ENCODE peak calls at places on chromosomes 4 and X, in seven cellular contexts. One of them, this sample, is unnamed.

GRCh38 chrX:129678176-129678880 is 23.6 kb upstream of the APLN start:
- DNase-seq in substantia nigra: peak
- DNase-seq in amygdala: no peak
- DNase-seq in AG09319: no peak
- DNase-seq in thoracic aorta: no peak
- DNase-seq in kidney epithelial cell: no peak
- DNase-seq in ureter: peak
- DNase-seq in this sample: no peak

GRCh38 chr4:83677656-83678055 is 141.7 kb downstream of the GPAT3 start:
- DNase-seq in kidney epithelial cell: no peak
- DNase-seq in substantia nigra: no peak
- DNase-seq in thoracic aorta: no peak
- DNase-seq in ureter: no peak
- DNase-seq in AG09319: peak
- DNase-seq in amygdala: no peak
- DNase-seq in this sample: no peak

GRCh38 chr4:53775381-53775780 is 184.1 kb upstream of the LNX1 start:
- DNase-seq in ureter: no peak
- DNase-seq in amygdala: no peak
- DNase-seq in AG09319: no peak
- DNase-seq in thoracic aorta: no peak
- DNase-seq in substantia nigra: no peak
- DNase-seq in kidney epithelial cell: no peak
- DNase-seq in this sample: no peak

GRCh38 chrX:148501121-148502066 is 977 bp downstream of the AFF2 start:
- DNase-seq in AG09319: no peak
- DNase-seq in kidney epithelial cell: no peak
- DNase-seq in amygdala: no peak
- DNase-seq in substantia nigra: no peak
- DNase-seq in thoracic aorta: no peak
- DNase-seq in ureter: no peak
- DNase-seq in this sample: no peak

GRCh38 chr4:30875659-30876269 is 155.6 kb downstream of the PCDH7 start:
- DNase-seq in AG09319: no peak
- DNase-seq in thoracic aorta: no peak
- DNase-seq in ureter: no peak
- DNase-seq in amygdala: no peak
- DNase-seq in substantia nigra: no peak
- DNase-seq in kidney epithelial cell: no peak
- DNase-seq in this sample: no peak

GRCh38 chr4:41535911-41536361 is 2.0 kb upstream of the LIMCH1 start:
- DNase-seq in substantia nigra: no peak
- DNase-seq in amygdala: no peak
- DNase-seq in kidney epithelial cell: no peak
- DNase-seq in ureter: no peak
- DNase-seq in AG09319: no peak
- DNase-seq in thoracic aorta: no peak
- DNase-seq in this sample: no peak

GRCh38 chrX:128396601-128397000 is 344.4 kb upstream of the ACTRT1 start:
- DNase-seq in amygdala: no peak
- DNase-seq in kidney epithelial cell: peak
- DNase-seq in AG09319: no peak
- DNase-seq in substantia nigra: no peak
- DNase-seq in thoracic aorta: no peak
- DNase-seq in ureter: no peak
- DNase-seq in this sample: no peak

GRCh38 chrX:413322-414201 is 26.9 kb upstream of the PPP2R3B start:
- DNase-seq in amygdala: no peak
- DNase-seq in AG09319: no peak
- DNase-seq in substantia nigra: no peak
- DNase-seq in kidney epithelial cell: no peak
- DNase-seq in ureter: no peak
- DNase-seq in thoracic aorta: no peak
- DNase-seq in this sample: no peak

GRCh38 chrX:2370436-2370835 is 130.3 kb downstream of the DHRSX start:
- DNase-seq in kidney epithelial cell: no peak
- DNase-seq in thoracic aorta: no peak
- DNase-seq in ureter: no peak
- DNase-seq in amygdala: no peak
- DNase-seq in AG09319: peak
- DNase-seq in substantia nigra: no peak
- DNase-seq in this sample: no peak

GRCh38 chr4:41061482-41062185 is 152.7 kb downstream of the APBB2 start:
- DNase-seq in AG09319: no peak
- DNase-seq in substantia nigra: no peak
- DNase-seq in kidney epithelial cell: no peak
- DNase-seq in thoracic aorta: no peak
- DNase-seq in ureter: no peak
- DNase-seq in amygdala: no peak
- DNase-seq in this sample: no peak

GRCh38 chr4:122577808-122578781 is 42.8 kb downstream of the IL21 start:
- DNase-seq in amygdala: no peak
- DNase-seq in kidney epithelial cell: no peak
- DNase-seq in AG09319: no peak
- DNase-seq in substantia nigra: no peak
- DNase-seq in thoracic aorta: no peak
- DNase-seq in ureter: no peak
- DNase-seq in this sample: peak

GRCh38 chr4:186782302-186782701 is 58.6 kb upstream of the FAT1 start:
- DNase-seq in kidney epithelial cell: no peak
- DNase-seq in thoracic aorta: no peak
- DNase-seq in AG09319: no peak
- DNase-seq in substantia nigra: no peak
- DNase-seq in ureter: no peak
- DNase-seq in amygdala: no peak
- DNase-seq in this sample: no peak

GRCh38 chr4:118193421-118193820 is 159.1 kb downstream of the NDST3 start:
- DNase-seq in kidney epithelial cell: no peak
- DNase-seq in AG09319: no peak
- DNase-seq in substantia nigra: no peak
- DNase-seq in amygdala: no peak
- DNase-seq in ureter: no peak
- DNase-seq in thoracic aorta: no peak
- DNase-seq in this sample: no peak

GRCh38 chr4:11698033-11698432 is 269.3 kb upstream of the HS3ST1 start:
- DNase-seq in substantia nigra: no peak
- DNase-seq in AG09319: no peak
- DNase-seq in ureter: no peak
- DNase-seq in thoracic aorta: no peak
- DNase-seq in amygdala: no peak
- DNase-seq in kidney epithelial cell: no peak
- DNase-seq in this sample: no peak

This sample was measured in amniotic stem cell.